ENCODE peak calls at places on chromosomes 5 and 9, in nine cellular contexts. B is CD8-positive, alpha-beta memory T cell; V is endothelial cell of umbilical vein; F is CD4-positive, alpha-beta T cell; R is neural progenitor cell; A is Peyer's patch; Y is brain microvascular endothelial cell; T is SK-N-MC; O is esophagus squamous epithelium. N is an unnamed sample.

GRCh38 chr5:134533115-134533815 is 7.8 kb downstream of the JADE2 start:
- DNase-seq in O (no peak), B (no peak), R (no peak), A (no peak), Y (no peak), F (no peak), T (no peak), V (no peak), N (no peak)

GRCh38 chr9:91896513-91897121 is 53.4 kb downstream of the ROR2 start:
- DNase-seq in R (peak), A (no peak), F (no peak), V (no peak), T (no peak), Y (no peak), O (no peak), B (no peak), N (no peak)

GRCh38 chr5:169162407-169162806 is 138.5 kb downstream of the SLIT3 start:
- DNase-seq in F (no peak), O (no peak), R (no peak), B (no peak), V (peak), Y (peak), A (no peak), T (no peak), N (no peak)

GRCh38 chr9:36625006-36625600 is 52.4 kb downstream of the MELK start:
- DNase-seq in B (no peak), T (no peak), R (no peak), F (no peak), Y (peak), O (no peak), A (no peak), V (peak), N (no peak)

GRCh38 chr5:107673368-107674136 is 2.8 kb upstream of the EFNA5 start:
- DNase-seq in F (peak), B (peak), T (peak), O (no peak), Y (peak), A (peak), V (peak), R (peak), N (peak)

GRCh38 chr5:115267617-115268016 is 4.9 kb upstream of the PGGT1B start:
- DNase-seq in O (no peak), Y (no peak), R (no peak), F (no peak), B (no peak), T (no peak), V (no peak), A (no peak), N (no peak)

GRCh38 chr9:126637002-126637849 is 23.5 kb downstream of the LMX1B start:
- DNase-seq in A (no peak), R (no peak), V (no peak), O (no peak), T (no peak), B (peak), Y (no peak), F (peak), N (peak)

GRCh38 chr5:110727025-110727314 is 499 bp upstream of the TMEM232 start:
- DNase-seq in T (no peak), Y (no peak), V (no peak), B (no peak), F (no peak), R (peak), O (no peak), A (no peak), N (no peak)

GRCh38 chr5:911601-912000 is 18.9 kb downstream of the TRIP13 start:
- DNase-seq in O (no peak), V (peak), Y (peak), A (no peak), B (no peak), R (no peak), F (no peak), T (no peak), N (no peak)

GRCh38 chr9:120713257-120714087 is 798 bp downstream of the MEGF9 start:
- DNase-seq in B (peak), F (no peak), A (peak), Y (no peak), T (no peak), O (no peak), R (peak), V (no peak), N (peak)

GRCh38 chr5:14118551-14119320 is 24.4 kb upstream of the TRIO start:
- DNase-seq in A (no peak), O (no peak), B (no peak), T (no peak), V (no peak), R (peak), F (no peak), Y (no peak), N (no peak)

GRCh38 chr5:37736397-37736796 is 103.4 kb downstream of the GDNF start:
- DNase-seq in A (no peak), T (no peak), F (no peak), O (no peak), B (no peak), V (no peak), Y (no peak), R (no peak), N (no peak)

GRCh38 chr9:105403552-105404246 is 44.1 kb upstream of the FSD1L start:
- DNase-seq in T (no peak), A (no peak), O (no peak), F (no peak), V (no peak), Y (no peak), B (no peak), R (no peak), N (no peak)

GRCh38 chr5:115961413-115962238 is 649 bp upstream of the LVRN start:
- DNase-seq in T (peak), R (peak), B (no peak), V (peak), F (no peak), O (no peak), A (no peak), Y (no peak), N (no peak)

GRCh38 chr9:126454795-126455194 is 128.2 kb downstream of the MVB12B start:
- DNase-seq in A (no peak), V (no peak), Y (no peak), T (no peak), R (no peak), O (no peak), B (no peak), F (no peak), N (no peak)

GRCh38 chr5:57408285-57408684 is 74.3 kb downstream of the ACTBL2 start:
- DNase-seq in F (no peak), Y (no peak), B (no peak), R (no peak), A (no peak), O (no peak), T (no peak), V (no peak), N (no peak)

GRCh38 chr9:93899609-93900435 is 55.3 kb downstream of the BARX1 start:
- DNase-seq in A (no peak), R (no peak), T (no peak), Y (no peak), B (no peak), V (no peak), O (no peak), F (no peak), N (no peak)

GRCh38 chr5:29150840-29151239 is 2042.6 kb upstream of the CDH6 start:
- DNase-seq in R (no peak), T (no peak), F (no peak), B (no peak), O (no peak), V (no peak), A (no peak), Y (no peak), N (no peak)

GRCh38 chr9:110323831-110324230 is 13.8 kb downstream of the TXNDC8 start:
- DNase-seq in A (no peak), F (no peak), Y (no peak), V (no peak), O (no peak), T (no peak), B (no peak), R (no peak), N (no peak)

GRCh38 chr5:79285285-79285684 is 49.4 kb downstream of the JMY start:
- DNase-seq in T (no peak), R (no peak), B (no peak), O (no peak), Y (no peak), F (no peak), A (no peak), V (no peak), N (no peak)
- H3K27ac ChIP-seq in T (no peak), R (no peak), B (no peak), O (no peak), Y (no peak), F (no peak), A (no peak), V (no peak), N (no peak)

GRCh38 chr9:128101231-128101641 is 26.3 kb downstream of the PTGES2 start:
- DNase-seq in O (no peak), F (no peak), A (no peak), T (no peak), B (no peak), Y (no peak), R (no peak), V (no peak), N (no peak)

GRCh38 chr9:128102196-128102595 is 25.3 kb downstream of the PTGES2 start:
- DNase-seq in F (no peak), B (no peak), Y (no peak), T (no peak), R (no peak), A (no peak), O (no peak), V (no peak), N (no peak)

GRCh38 chr9:128100581-128100980 is 26.9 kb downstream of the PTGES2 start:
- DNase-seq in O (no peak), B (no peak), F (no peak), T (no peak), Y (no peak), V (no peak), A (no peak), R (no peak), N (no peak)

GRCh38 chr9:128102861-128103588 is 24.5 kb downstream of the PTGES2 start:
- DNase-seq in Y (no peak), R (no peak), V (no peak), F (no peak), T (no peak), B (no peak), A (no peak), O (no peak), N (no peak)

DNA sequence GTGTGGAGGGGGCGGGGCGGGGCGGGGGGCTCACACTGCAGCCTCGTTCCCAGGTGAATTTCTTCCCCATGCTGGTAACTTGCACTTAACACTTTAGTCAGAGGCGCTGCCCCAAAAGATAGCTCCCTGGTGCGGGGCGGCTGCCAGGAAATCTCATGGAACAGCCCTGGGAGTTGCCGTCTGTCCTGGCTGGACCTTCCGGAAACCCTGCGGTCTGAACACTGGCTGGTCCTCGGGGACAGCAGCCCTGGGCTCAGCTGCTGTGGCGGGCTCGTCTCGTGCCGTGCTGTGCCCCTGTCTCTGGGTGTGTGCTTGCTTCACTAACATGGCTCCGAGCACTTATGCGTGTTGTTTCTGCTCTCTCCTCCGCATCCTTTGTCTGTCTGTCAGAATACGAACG is 25.8 kb downstream of the PTGES2 start:
- DNase-seq in A (no peak), B (no peak), V (no peak), F (no peak), Y (no peak), T (no peak), O (no peak), R (no peak), N (no peak)
- H3K27ac ChIP-seq in A (no peak), B (no peak), V (no peak), F (no peak), Y (no peak), T (no peak), O (no peak), R (no peak), N (no peak)

GRCh38 chr5:139684350-139684880 is 36.3 kb downstream of the CXXC5 start:
- DNase-seq in A (no peak), T (no peak), Y (no peak), F (no peak), V (no peak), R (no peak), B (no peak), O (no peak), N (no peak)

GRCh38 chr5:139684881-139685749 is 37.0 kb downstream of the CXXC5 start:
- DNase-seq in V (no peak), F (no peak), Y (no peak), A (no peak), R (peak), O (no peak), T (no peak), B (no peak), N (no peak)

GRCh38 chr5:139681466-139681865 is 33.3 kb downstream of the CXXC5 start:
- DNase-seq in B (no peak), V (no peak), Y (no peak), O (no peak), T (no peak), R (no peak), F (no peak), A (no peak), N (no peak)

GRCh38 chr5:139682016-139682975 is 34.1 kb downstream of the CXXC5 start:
- DNase-seq in T (no peak), V (no peak), O (no peak), B (no peak), R (peak), Y (no peak), F (no peak), A (no peak), N (no peak)

DNA sequence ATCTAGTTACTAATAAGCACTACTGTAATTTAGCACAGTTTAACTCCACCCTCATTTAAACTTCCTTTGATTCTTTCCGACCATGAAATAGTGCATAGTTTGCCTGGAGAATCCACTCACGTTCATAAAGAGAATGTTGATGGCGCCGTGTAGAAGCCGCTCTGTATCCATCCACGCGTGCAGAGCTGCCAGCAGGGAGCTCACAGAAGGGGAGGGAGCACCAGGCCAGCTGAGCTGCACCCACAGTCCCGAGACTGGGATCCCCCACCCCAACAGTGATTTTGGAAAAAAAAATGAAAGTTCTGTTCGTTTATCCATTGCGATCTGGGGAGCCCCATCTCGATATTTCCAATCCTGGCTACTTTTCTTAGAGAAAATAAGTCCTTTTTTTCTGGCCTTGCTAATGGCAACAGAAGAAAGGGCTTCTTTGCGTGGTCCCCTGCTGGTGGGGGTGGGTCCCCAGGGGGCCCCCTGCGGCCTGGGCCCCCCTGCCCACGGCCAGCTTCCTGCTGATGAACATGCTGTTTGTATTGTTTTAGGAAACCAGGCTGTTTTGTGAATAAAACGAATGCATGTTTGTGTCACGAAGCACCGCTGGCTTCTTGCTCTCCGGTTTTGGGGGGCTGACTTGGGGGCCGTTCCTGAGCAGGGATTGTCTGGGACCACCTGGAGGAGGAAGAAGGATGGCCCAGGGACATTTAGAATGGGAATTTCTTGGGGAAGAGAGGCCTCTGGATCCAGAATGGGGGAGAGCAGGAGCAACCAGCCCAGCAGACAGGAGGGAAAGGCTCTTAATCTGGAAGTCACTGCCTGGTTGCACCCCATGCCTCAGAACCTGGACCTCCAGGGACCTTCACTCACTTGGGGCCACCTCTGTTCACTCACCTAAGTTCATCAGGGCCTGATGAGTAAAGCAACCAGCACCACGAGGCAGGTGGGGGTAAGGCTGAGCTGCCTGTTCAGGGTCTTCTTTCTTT is 35.4 kb downstream of the CXXC5 start:
- DNase-seq in Y (no peak), F (no peak), B (no peak), A (no peak), R (peak), T (no peak), O (no peak), V (no peak), N (no peak)
- H3K27ac ChIP-seq in Y (no peak), F (no peak), B (no peak), A (no peak), R (no peak), T (peak), O (no peak), V (no peak), N (no peak)

GRCh38 chr5:111734013-111734412 is 23.0 kb downstream of the NREP start:
- DNase-seq in V (no peak), Y (peak), F (no peak), O (no peak), R (no peak), A (no peak), T (no peak), B (no peak), N (no peak)
- H3K27ac ChIP-seq in V (no peak), Y (peak), F (no peak), O (no peak), R (no peak), A (no peak), T (no peak), B (no peak), N (no peak)

DNA sequence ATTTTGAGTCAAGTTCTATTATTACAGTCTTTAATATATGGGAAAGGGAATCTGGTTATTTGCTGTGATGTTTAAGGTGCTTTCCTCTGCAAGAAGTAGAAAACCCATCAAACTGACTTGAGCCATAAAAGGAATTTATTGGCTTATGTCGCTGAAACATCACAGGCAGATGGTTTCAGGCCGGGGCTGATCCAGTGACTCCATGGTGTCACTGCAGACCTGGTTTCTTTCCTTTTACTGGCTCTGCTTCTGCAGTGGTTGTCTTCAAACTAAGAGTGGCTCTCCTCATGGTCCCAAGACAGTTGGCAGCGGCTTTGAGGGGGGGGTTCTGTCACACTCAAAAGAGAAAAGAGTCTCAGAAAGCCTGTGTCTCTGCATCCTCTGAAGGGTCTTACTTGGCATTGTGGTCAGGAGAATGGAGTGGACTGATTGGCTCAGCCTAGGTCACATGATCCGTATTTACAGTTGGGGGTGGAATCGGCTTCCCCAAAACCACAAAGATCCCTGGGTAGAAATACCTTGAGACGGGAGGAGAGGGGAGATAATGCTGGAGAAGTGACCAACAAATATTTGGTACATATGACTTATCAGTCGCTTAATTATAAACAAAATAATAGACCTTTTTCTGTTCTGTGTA is 106.3 kb downstream of the DAPK1 start:
- DNase-seq in T (no peak), V (no peak), B (no peak), A (no peak), F (no peak), R (no peak), O (no peak), Y (no peak), N (no peak)
- H3K27ac ChIP-seq in T (peak), V (no peak), B (no peak), A (no peak), F (no peak), R (no peak), O (no peak), Y (no peak), N (no peak)

DNA sequence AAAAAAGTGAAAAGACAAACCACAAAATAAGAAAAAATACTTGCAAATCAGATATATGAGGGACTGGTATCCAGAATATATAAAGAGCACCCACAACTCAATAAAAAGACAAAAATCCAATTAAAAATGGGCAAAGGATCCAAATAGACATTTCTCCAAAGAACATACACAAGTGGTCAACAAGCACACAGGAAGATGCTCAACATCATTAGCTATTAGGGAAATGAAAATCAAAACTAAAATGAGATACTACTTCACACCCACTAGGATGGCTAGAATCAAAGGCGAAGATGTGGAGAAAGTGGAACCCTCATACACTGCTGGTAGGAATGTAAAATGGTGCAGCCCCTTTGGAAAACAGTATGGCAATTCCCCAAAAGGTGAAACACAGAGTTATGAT is 21.1 kb upstream of the DPM2 start:
- DNase-seq in T (no peak), B (no peak), F (no peak), V (no peak), R (no peak), A (no peak), Y (no peak), O (no peak), N (no peak)
- H3K27ac ChIP-seq in T (no peak), B (no peak), F (peak), V (no peak), R (no peak), A (no peak), Y (no peak), O (peak), N (peak)

N was measured in CD4-positive, alpha-beta memory T cell.